ENCODE peak calls at places on chromosome 17, in seven cellular contexts. One of them, this sample, is unnamed.

GRCh38 chr17:48907713-48908046 is 527 bp upstream of the UBE2Z start:
- DNase-seq in RWPE2: no peak
- DNase-seq in naive thymus-derived CD4-positive, alpha-beta T cell: peak; percentile 35
- DNase-seq in mammary epithelial cell: no peak
- DNase-seq in cardiac muscle cell: peak; percentile 63
- DNase-seq in tibial nerve: no peak
- DNase-seq in fibroblast of the aortic adventitia: no peak
- DNase-seq in this sample: peak; percentile 78

GRCh38 chr17:79788455-79788854 is 8.4 kb downstream of the CBX8 start:
- DNase-seq in mammary epithelial cell: no peak
- DNase-seq in cardiac muscle cell: no peak
- DNase-seq in tibial nerve: no peak
- DNase-seq in fibroblast of the aortic adventitia: no peak
- DNase-seq in RWPE2: no peak
- DNase-seq in naive thymus-derived CD4-positive, alpha-beta T cell: no peak
- DNase-seq in this sample: no peak

GRCh38 chr17:12918132-12918531 is 99.7 kb downstream of the ELAC2 start:
- DNase-seq in mammary epithelial cell: no peak
- DNase-seq in fibroblast of the aortic adventitia: no peak
- DNase-seq in cardiac muscle cell: peak; percentile 6
- DNase-seq in RWPE2: no peak
- DNase-seq in naive thymus-derived CD4-positive, alpha-beta T cell: no peak
- DNase-seq in tibial nerve: no peak
- DNase-seq in this sample: no peak

GRCh38 chr17:82819015-82819414 is 20.8 kb downstream of the ZNF750 start:
- DNase-seq in mammary epithelial cell: no peak
- DNase-seq in fibroblast of the aortic adventitia: no peak
- DNase-seq in tibial nerve: no peak
- DNase-seq in RWPE2: no peak
- DNase-seq in naive thymus-derived CD4-positive, alpha-beta T cell: no peak
- DNase-seq in cardiac muscle cell: no peak
- DNase-seq in this sample: no peak

GRCh38 chr17:21213491-21214014 is 408 bp downstream of the TMEM11 start:
- DNase-seq in mammary epithelial cell: no peak
- DNase-seq in RWPE2: no peak
- DNase-seq in cardiac muscle cell: peak; percentile 39
- DNase-seq in fibroblast of the aortic adventitia: no peak
- DNase-seq in naive thymus-derived CD4-positive, alpha-beta T cell: no peak
- DNase-seq in tibial nerve: no peak
- DNase-seq in this sample: no peak

GRCh38 chr17:74452841-74453661 is 13.4 kb upstream of the CD300A start:
- DNase-seq in mammary epithelial cell: no peak
- DNase-seq in naive thymus-derived CD4-positive, alpha-beta T cell: no peak
- DNase-seq in fibroblast of the aortic adventitia: no peak
- DNase-seq in tibial nerve: no peak
- DNase-seq in RWPE2: no peak
- DNase-seq in cardiac muscle cell: no peak
- DNase-seq in this sample: no peak

GRCh38 chr17:78346605-78347250 is 13.1 kb downstream of the SOCS3 start:
- DNase-seq in tibial nerve: no peak
- DNase-seq in RWPE2: no peak
- DNase-seq in fibroblast of the aortic adventitia: no peak
- DNase-seq in mammary epithelial cell: peak; percentile 54
- DNase-seq in cardiac muscle cell: no peak
- DNase-seq in naive thymus-derived CD4-positive, alpha-beta T cell: no peak
- DNase-seq in this sample: no peak

GRCh38 chr17:1947229-1947742 is 77.8 kb downstream of the RTN4RL1 start:
- DNase-seq in fibroblast of the aortic adventitia: no peak
- DNase-seq in mammary epithelial cell: no peak
- DNase-seq in tibial nerve: no peak
- DNase-seq in RWPE2: no peak
- DNase-seq in cardiac muscle cell: no peak
- DNase-seq in naive thymus-derived CD4-positive, alpha-beta T cell: no peak
- DNase-seq in this sample: no peak

GRCh38 chr17:8481089-8481488 is 45.4 kb downstream of the NDEL1 start:
- DNase-seq in RWPE2: no peak
- DNase-seq in fibroblast of the aortic adventitia: no peak
- DNase-seq in naive thymus-derived CD4-positive, alpha-beta T cell: no peak
- DNase-seq in tibial nerve: no peak
- DNase-seq in mammary epithelial cell: peak; percentile 72
- DNase-seq in cardiac muscle cell: no peak
- DNase-seq in this sample: no peak

GRCh38 chr17:74757931-74758845 is 9.8 kb downstream of the NHERF1 start:
- DNase-seq in tibial nerve: peak; percentile 48
- DNase-seq in cardiac muscle cell: peak; percentile 56
- DNase-seq in RWPE2: no peak
- DNase-seq in mammary epithelial cell: no peak
- DNase-seq in naive thymus-derived CD4-positive, alpha-beta T cell: no peak
- DNase-seq in fibroblast of the aortic adventitia: no peak
- DNase-seq in this sample: peak; percentile 33

GRCh38 chr17:3710951-3711383 is 12.7 kb upstream of the HASPIN start:
- DNase-seq in cardiac muscle cell: peak; percentile 60
- DNase-seq in tibial nerve: no peak
- DNase-seq in naive thymus-derived CD4-positive, alpha-beta T cell: peak; percentile 80
- DNase-seq in fibroblast of the aortic adventitia: peak; percentile 26
- DNase-seq in mammary epithelial cell: peak; percentile 52
- DNase-seq in RWPE2: no peak
- DNase-seq in this sample: peak; percentile 45

GRCh38 chr17:46977348-46977747 is 1.7 kb downstream of the RPRML start:
- DNase-seq in cardiac muscle cell: peak; percentile 32
- DNase-seq in tibial nerve: no peak
- DNase-seq in fibroblast of the aortic adventitia: no peak
- DNase-seq in RWPE2: no peak
- DNase-seq in naive thymus-derived CD4-positive, alpha-beta T cell: no peak
- DNase-seq in mammary epithelial cell: peak; percentile 46
- DNase-seq in this sample: no peak

GRCh38 chr17:2146132-2146871 is 91.4 kb downstream of the HIC1 start:
- DNase-seq in naive thymus-derived CD4-positive, alpha-beta T cell: no peak
- DNase-seq in cardiac muscle cell: no peak
- DNase-seq in fibroblast of the aortic adventitia: no peak
- DNase-seq in RWPE2: no peak
- DNase-seq in tibial nerve: no peak
- DNase-seq in mammary epithelial cell: no peak
- DNase-seq in this sample: no peak

GRCh38 chr17:236641-237405 is 55.4 kb upstream of the DOC2B start:
- DNase-seq in mammary epithelial cell: no peak
- DNase-seq in tibial nerve: no peak
- DNase-seq in RWPE2: peak; percentile 29
- DNase-seq in naive thymus-derived CD4-positive, alpha-beta T cell: no peak
- DNase-seq in fibroblast of the aortic adventitia: no peak
- DNase-seq in cardiac muscle cell: no peak
- DNase-seq in this sample: no peak

GRCh38 chr17:14207791-14208190 is 28.9 kb downstream of the CDRT15 start:
- DNase-seq in cardiac muscle cell: no peak
- DNase-seq in naive thymus-derived CD4-positive, alpha-beta T cell: no peak
- DNase-seq in RWPE2: no peak
- DNase-seq in fibroblast of the aortic adventitia: no peak
- DNase-seq in tibial nerve: no peak
- DNase-seq in mammary epithelial cell: no peak
- DNase-seq in this sample: no peak

GRCh38 chr17:78057113-78057740 is 71.3 kb downstream of the TMC6 start:
- DNase-seq in fibroblast of the aortic adventitia: no peak
- DNase-seq in RWPE2: no peak
- DNase-seq in naive thymus-derived CD4-positive, alpha-beta T cell: no peak
- DNase-seq in tibial nerve: no peak
- DNase-seq in mammary epithelial cell: no peak
- DNase-seq in cardiac muscle cell: no peak
- DNase-seq in this sample: no peak

GRCh38 chr17:15649861-15650391 is 30.4 kb upstream of the FBXW10B start:
- DNase-seq in mammary epithelial cell: peak; percentile 65
- DNase-seq in cardiac muscle cell: peak; percentile 43
- DNase-seq in tibial nerve: peak; percentile 48
- DNase-seq in naive thymus-derived CD4-positive, alpha-beta T cell: no peak
- DNase-seq in fibroblast of the aortic adventitia: peak; percentile 62
- DNase-seq in RWPE2: no peak
- DNase-seq in this sample: peak; percentile 41

GRCh38 chr17:66073384-66073783 is 118.5 kb downstream of the CEP112 start:
- DNase-seq in RWPE2: no peak
- DNase-seq in naive thymus-derived CD4-positive, alpha-beta T cell: no peak
- DNase-seq in tibial nerve: no peak
- DNase-seq in cardiac muscle cell: no peak
- DNase-seq in fibroblast of the aortic adventitia: no peak
- DNase-seq in mammary epithelial cell: no peak
- DNase-seq in this sample: no peak

GRCh38 chr17:36183811-36184765 is 7.7 kb upstream of the TBC1D3B start:
- DNase-seq in RWPE2: no peak
- DNase-seq in mammary epithelial cell: no peak
- DNase-seq in tibial nerve: no peak
- DNase-seq in naive thymus-derived CD4-positive, alpha-beta T cell: no peak
- DNase-seq in fibroblast of the aortic adventitia: no peak
- DNase-seq in cardiac muscle cell: no peak
- DNase-seq in this sample: no peak

GRCh38 chr17:74392848-74393247 is 25.5 kb downstream of the GPR142 start:
- DNase-seq in cardiac muscle cell: no peak
- DNase-seq in fibroblast of the aortic adventitia: no peak
- DNase-seq in tibial nerve: no peak
- DNase-seq in mammary epithelial cell: no peak
- DNase-seq in naive thymus-derived CD4-positive, alpha-beta T cell: no peak
- DNase-seq in RWPE2: no peak
- DNase-seq in this sample: no peak

GRCh38 chr17:78423961-78424747 is 45.7 kb downstream of the PGS1 start:
- DNase-seq in RWPE2: no peak
- DNase-seq in fibroblast of the aortic adventitia: no peak
- DNase-seq in cardiac muscle cell: no peak
- DNase-seq in naive thymus-derived CD4-positive, alpha-beta T cell: no peak
- DNase-seq in mammary epithelial cell: no peak
- DNase-seq in tibial nerve: no peak
- DNase-seq in this sample: no peak

GRCh38 chr17:77644981-77645380 is 313.5 kb upstream of the TNRC6C start:
- DNase-seq in naive thymus-derived CD4-positive, alpha-beta T cell: no peak
- DNase-seq in RWPE2: no peak
- DNase-seq in mammary epithelial cell: no peak
- DNase-seq in tibial nerve: no peak
- DNase-seq in cardiac muscle cell: no peak
- DNase-seq in fibroblast of the aortic adventitia: no peak
- DNase-seq in this sample: no peak

DNA sequence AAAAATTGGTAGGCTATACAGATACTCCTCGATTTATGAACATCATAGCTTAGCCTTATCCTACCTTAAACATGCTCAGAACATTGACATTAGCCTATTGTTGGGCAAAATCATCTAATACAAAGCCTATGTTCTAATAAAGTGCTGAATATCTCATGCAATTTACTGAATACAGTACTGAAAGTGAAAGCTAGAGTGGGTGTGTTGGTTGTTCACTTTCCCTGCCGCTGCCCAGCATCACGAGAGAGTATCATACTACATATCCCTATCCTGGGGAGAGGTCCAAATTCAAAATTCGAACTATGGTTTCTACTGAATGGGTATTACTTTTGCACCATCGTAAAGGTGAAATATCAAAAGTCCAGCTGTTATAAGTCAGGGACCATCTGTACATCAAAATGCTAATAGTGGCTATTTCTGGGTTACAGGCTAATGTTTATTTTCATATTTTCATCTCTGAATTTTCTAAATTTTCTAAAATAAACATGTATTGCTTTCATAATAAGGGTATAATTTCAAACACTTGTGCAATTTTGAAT is 54.5 kb downstream of the NACA2 start:
- DNase-seq in tibial nerve: no peak
- DNase-seq in fibroblast of the aortic adventitia: peak; percentile 23
- DNase-seq in mammary epithelial cell: no peak
- DNase-seq in RWPE2: no peak
- DNase-seq in cardiac muscle cell: no peak
- DNase-seq in naive thymus-derived CD4-positive, alpha-beta T cell: no peak
- DNase-seq in this sample: no peak
- H3K4me3 ChIP-seq in tibial nerve: no peak overlapping the region
- H3K4me3 ChIP-seq in fibroblast of the aortic adventitia: peak overlapping the region; percentile 42
- H3K4me3 ChIP-seq in mammary epithelial cell: no peak overlapping the region
- H3K4me3 ChIP-seq in RWPE2: no peak overlapping the region
- H3K4me3 ChIP-seq in cardiac muscle cell: no peak overlapping the region
- H3K4me3 ChIP-seq in naive thymus-derived CD4-positive, alpha-beta T cell: no peak overlapping the region
- H3K4me3 ChIP-seq in this sample: no peak overlapping the region

GRCh38 chr17:7241783-7242716 is at the start of gene GABARAP:
- DNase-seq in naive thymus-derived CD4-positive, alpha-beta T cell: peak; percentile 81
- DNase-seq in tibial nerve: peak; percentile 99
- DNase-seq in fibroblast of the aortic adventitia: peak; percentile 96
- DNase-seq in cardiac muscle cell: peak; percentile 95
- DNase-seq in mammary epithelial cell: peak; percentile 87
- DNase-seq in RWPE2: no peak
- DNase-seq in this sample: peak; percentile 95

GRCh38 chr17:7241047-7241733 is 1.1 kb downstream of the GABARAP start:
- DNase-seq in cardiac muscle cell: no peak
- DNase-seq in RWPE2: no peak
- DNase-seq in fibroblast of the aortic adventitia: peak; percentile 52
- DNase-seq in tibial nerve: no peak
- DNase-seq in naive thymus-derived CD4-positive, alpha-beta T cell: no peak
- DNase-seq in mammary epithelial cell: no peak
- DNase-seq in this sample: no peak

GRCh38 chr17:7239091-7240027 is at the start of gene PHF23:
- DNase-seq in fibroblast of the aortic adventitia: peak; percentile 99
- DNase-seq in cardiac muscle cell: peak; percentile 100
- DNase-seq in mammary epithelial cell: peak; percentile 100
- DNase-seq in tibial nerve: peak; percentile 98
- DNase-seq in naive thymus-derived CD4-positive, alpha-beta T cell: peak; percentile 98
- DNase-seq in RWPE2: peak; percentile 98
- DNase-seq in this sample: peak; percentile 100

GRCh38 chr17:7238418-7239090 is 703 bp downstream of the PHF23 start:
- DNase-seq in mammary epithelial cell: no peak
- DNase-seq in naive thymus-derived CD4-positive, alpha-beta T cell: no peak
- DNase-seq in fibroblast of the aortic adventitia: no peak
- DNase-seq in RWPE2: no peak
- DNase-seq in cardiac muscle cell: peak; percentile 46
- DNase-seq in tibial nerve: no peak
- DNase-seq in this sample: no peak

DNA sequence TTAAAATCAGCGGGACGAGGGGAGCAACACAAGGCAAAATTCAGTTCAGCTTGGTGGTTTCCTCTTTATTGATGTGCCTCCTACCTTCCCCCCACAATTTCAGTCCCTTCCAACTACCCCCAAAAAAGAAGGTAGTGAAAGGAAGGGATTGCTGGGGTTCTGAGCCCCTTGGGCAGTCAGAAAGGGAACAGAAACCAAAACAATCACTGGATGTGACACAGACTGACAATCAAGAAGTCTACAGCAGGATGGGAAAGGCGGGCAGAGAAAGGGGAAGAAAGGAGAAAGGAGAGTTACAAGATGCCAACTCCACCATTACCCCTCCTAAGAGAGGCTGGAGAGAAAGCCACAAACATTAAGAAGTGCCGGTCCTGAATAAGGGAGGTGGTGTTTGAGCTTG is 1.1 kb upstream of the PHF23 start:
- DNase-seq in cardiac muscle cell: no peak
- DNase-seq in tibial nerve: no peak
- DNase-seq in RWPE2: no peak
- DNase-seq in mammary epithelial cell: no peak
- DNase-seq in fibroblast of the aortic adventitia: no peak
- DNase-seq in naive thymus-derived CD4-positive, alpha-beta T cell: no peak
- DNase-seq in this sample: no peak
- H3K4me3 ChIP-seq in cardiac muscle cell: peak overlapping the region; percentile 19
- H3K4me3 ChIP-seq in tibial nerve: no peak overlapping the region
- H3K4me3 ChIP-seq in RWPE2: no peak overlapping the region
- H3K4me3 ChIP-seq in mammary epithelial cell: no peak overlapping the region
- H3K4me3 ChIP-seq in fibroblast of the aortic adventitia: peak overlapping the region; percentile 99
- H3K4me3 ChIP-seq in naive thymus-derived CD4-positive, alpha-beta T cell: no peak overlapping the region
- H3K4me3 ChIP-seq in this sample: peak overlapping the region; percentile 12

GRCh38 chr17:17111401-17112393 is 69.4 kb downstream of the MPRIP start:
- DNase-seq in cardiac muscle cell: no peak
- DNase-seq in tibial nerve: no peak
- DNase-seq in fibroblast of the aortic adventitia: no peak
- DNase-seq in mammary epithelial cell: no peak
- DNase-seq in RWPE2: no peak
- DNase-seq in naive thymus-derived CD4-positive, alpha-beta T cell: no peak
- DNase-seq in this sample: no peak
- H3K4me3 ChIP-seq in cardiac muscle cell: no peak overlapping the region
- H3K4me3 ChIP-seq in tibial nerve: no peak overlapping the region
- H3K4me3 ChIP-seq in fibroblast of the aortic adventitia: no peak overlapping the region
- H3K4me3 ChIP-seq in mammary epithelial cell: no peak overlapping the region
- H3K4me3 ChIP-seq in RWPE2: no peak overlapping the region
- H3K4me3 ChIP-seq in naive thymus-derived CD4-positive, alpha-beta T cell: no peak overlapping the region
- H3K4me3 ChIP-seq in this sample: no peak overlapping the region

GRCh38 chr17:18037482-18037881 is 1.5 kb downstream of the ATPAF2 start:
- DNase-seq in naive thymus-derived CD4-positive, alpha-beta T cell: no peak
- DNase-seq in tibial nerve: no peak
- DNase-seq in fibroblast of the aortic adventitia: no peak
- DNase-seq in mammary epithelial cell: no peak
- DNase-seq in RWPE2: no peak
- DNase-seq in cardiac muscle cell: no peak
- DNase-seq in this sample: no peak
- H3K4me3 ChIP-seq in naive thymus-derived CD4-positive, alpha-beta T cell: no peak overlapping the region
- H3K4me3 ChIP-seq in tibial nerve: no peak overlapping the region
- H3K4me3 ChIP-seq in fibroblast of the aortic adventitia: peak overlapping the region; percentile 18
- H3K4me3 ChIP-seq in mammary epithelial cell: no peak overlapping the region
- H3K4me3 ChIP-seq in RWPE2: no peak overlapping the region
- H3K4me3 ChIP-seq in cardiac muscle cell: no peak overlapping the region
- H3K4me3 ChIP-seq in this sample: no peak overlapping the region